ENCODE peak calls at places on chromosome 9, in six cellular contexts. C is fibroblast of lung, M is astrocyte of the spinal cord, F is AG10803, O is spleen, N is psoas muscle. E is an unnamed sample.

GRCh38 chr9:81053298-81054025 is 635.9 kb downstream of the TLE1 start:
- DNase-seq in C (peak), M (peak), F (no peak), O (no peak), N (no peak), E (no peak)

GRCh38 chr9:129823163-129823933 is 588 bp downstream of the TOR1A start:
- DNase-seq in C (peak), M (peak), F (peak), O (peak), N (no peak), E (peak)

GRCh38 chr9:121963542-121963995 is 129.5 kb downstream of the TTLL11 start:
- DNase-seq in C (peak), M (peak), F (peak), O (no peak), N (no peak), E (no peak)

GRCh38 chr9:4298255-4299005 is 1.4 kb downstream of the GLIS3 start:
- DNase-seq in C (peak), M (peak), F (no peak), O (no peak), N (peak), E (no peak)

GRCh38 chr9:32915802-32916201 is 85.6 kb downstream of the APTX start:
- DNase-seq in C (no peak), M (no peak), F (no peak), O (no peak), N (no peak), E (no peak)

GRCh38 chr9:102550266-102550665 is 444.9 kb upstream of the CYLC2 start:
- DNase-seq in C (no peak), M (no peak), F (no peak), O (no peak), N (no peak), E (no peak)

GRCh38 chr9:89179535-89179919 is 909 bp upstream of the SHC3 start:
- DNase-seq in C (peak), M (peak), F (peak), O (no peak), N (peak), E (no peak)

GRCh38 chr9:4837126-4837767 is 44.5 kb downstream of the RCL1 start:
- DNase-seq in C (peak), M (peak), F (peak), O (no peak), N (no peak), E (no peak)

GRCh38 chr9:74570879-74571512 is 73.9 kb downstream of the RORB start:
- DNase-seq in C (peak), M (peak), F (peak), O (no peak), N (no peak), E (peak)

GRCh38 chr9:128091144-128091543 is 23.1 kb downstream of the SLC25A25 start:
- DNase-seq in C (peak), M (peak), F (peak), O (peak), N (peak), E (peak)

GRCh38 chr9:127938298-127938690 is 640 bp upstream of the DPM2 start:
- DNase-seq in C (no peak), M (no peak), F (no peak), O (peak), N (no peak), E (no peak)

GRCh38 chr9:69012690-69013403 is 1.1 kb downstream of the PRKACG start:
- DNase-seq in C (no peak), M (no peak), F (no peak), O (no peak), N (no peak), E (no peak)

GRCh38 chr9:10007356-10007755 is 605.4 kb downstream of the PTPRD start:
- DNase-seq in C (no peak), M (no peak), F (no peak), O (no peak), N (no peak), E (no peak)

GRCh38 chr9:136544549-136545064 is 1.2 kb downstream of the NOTCH1 start:
- DNase-seq in C (no peak), M (peak), F (no peak), O (peak), N (peak), E (no peak)

GRCh38 chr9:89497978-89498844 is at the start of gene SEMA4D:
- DNase-seq in C (peak), M (peak), F (peak), O (peak), N (peak), E (peak)

GRCh38 chr9:35102769-35103659 is at the start of gene STOML2:
- DNase-seq in C (peak), M (peak), F (peak), O (peak), N (peak), E (peak)

GRCh38 chr9:114911167-114911821 is 19.1 kb downstream of the TNFSF8 start:
- DNase-seq in C (peak), M (peak), F (peak), O (no peak), N (no peak), E (no peak)

GRCh38 chr9:4861736-4862451 is 69.2 kb downstream of the RCL1 start:
- DNase-seq in C (no peak), M (no peak), F (no peak), O (no peak), N (no peak), E (no peak)

GRCh38 chr9:83043583-83043982 is 19.4 kb downstream of the RASEF start:
- DNase-seq in C (peak), M (peak), F (peak), O (no peak), N (no peak), E (no peak)

GRCh38 chr9:36442710-36443109 is 42.6 kb upstream of the RNF38 start:
- DNase-seq in C (no peak), M (no peak), F (no peak), O (no peak), N (no peak), E (no peak)

GRCh38 chr9:129631673-129632129 is 5.7 kb downstream of the NTMT1 start:
- DNase-seq in C (no peak), M (no peak), F (no peak), O (no peak), N (no peak), E (no peak)

GRCh38 chr9:68552700-68553099 is 12.0 kb upstream of the TMEM252 start:
- DNase-seq in C (peak), M (peak), F (peak), O (no peak), N (no peak), E (no peak)

GRCh38 chr9:109382182-109382581 is 61.3 kb upstream of the EPB41L4B start:
- DNase-seq in C (no peak), M (no peak), F (no peak), O (no peak), N (no peak), E (no peak)

GRCh38 chr9:129511320-129511900 is 109.5 kb downstream of the C9orf50 start:
- DNase-seq in C (no peak), M (no peak), F (no peak), O (peak), N (no peak), E (no peak)

GRCh38 chr9:101028346-101029299 is at the start of gene PLPPR1:
- DNase-seq in C (peak), M (peak), F (peak), O (peak), N (peak), E (peak)

GRCh38 chr9:121288557-121288873 is 20.6 kb downstream of the GSN start:
- DNase-seq in C (no peak), M (no peak), F (no peak), O (no peak), N (no peak), E (no peak)

GRCh38 chr9:15618540-15619331 is 65.9 kb downstream of the CCDC171 start:
- DNase-seq in C (no peak), M (no peak), F (no peak), O (no peak), N (no peak), E (no peak)

GRCh38 chr9:15617782-15618181 is 64.9 kb downstream of the CCDC171 start:
- DNase-seq in C (no peak), M (no peak), F (no peak), O (no peak), N (no peak), E (no peak)

GRCh38 chr9:15622596-15622995 is 69.8 kb downstream of the CCDC171 start:
- DNase-seq in C (peak), M (peak), F (peak), O (no peak), N (no peak), E (no peak)
- TF ChIP-seq CTCF in C (no peak), M (peak), F (peak), O (no peak), N (no peak), E (no peak)

GRCh38 chr9:98523231-98523901 is 185.4 kb downstream of the GABBR2 start:
- DNase-seq in C (peak), M (peak), F (peak), O (no peak), N (no peak), E (peak)
- TF ChIP-seq CTCF in C (peak), M (peak), F (peak), O (no peak), N (no peak), E (no peak)

GRCh38 chr9:350354-350753 is 135.7 kb downstream of the DOCK8 start:
- DNase-seq in C (no peak), M (no peak), F (no peak), O (no peak), N (no peak), E (no peak)

GRCh38 chr9:343773-344172 is 129.1 kb downstream of the DOCK8 start:
- DNase-seq in C (no peak), M (no peak), F (no peak), O (no peak), N (no peak), E (no peak)

GRCh38 chr9:346114-346513 is 131.4 kb downstream of the DOCK8 start:
- DNase-seq in C (no peak), M (no peak), F (no peak), O (no peak), N (no peak), E (no peak)

GRCh38 chr9:351916-352315 is 137.3 kb downstream of the DOCK8 start:
- DNase-seq in C (no peak), M (no peak), F (no peak), O (no peak), N (no peak), E (no peak)

GRCh38 chr9:347667-348292 is 133.1 kb downstream of the DOCK8 start:
- DNase-seq in C (peak), M (peak), F (peak), O (no peak), N (no peak), E (no peak)
- TF ChIP-seq CTCF in C (peak), M (peak), F (peak), O (no peak), N (peak), E (no peak)

GRCh38 chr9:86856259-86856658 is 91.0 kb downstream of the GAS1 start:
- DNase-seq in C (no peak), M (no peak), F (no peak), O (no peak), N (no peak), E (no peak)
- TF ChIP-seq CTCF in C (no peak), M (no peak), F (no peak), O (no peak), N (no peak), E (no peak)